ENCODE peak calls at places on chromosomes 2 and 18, in eight cellular contexts. A, L, H, O, R, D, E and V are unnamed samples.

GRCh38 chr2:20179755-20180594 is 45.0 kb downstream of the SDC1 start:
- DNase-seq in A (no peak), L (no peak), H (no peak), O (no peak), R (no peak), D (peak), E (no peak), V (no peak)

GRCh38 chr2:203585541-203585940 is 50.4 kb upstream of the RAPH1 start:
- DNase-seq in A (no peak), L (no peak), H (no peak), O (no peak), R (no peak), D (no peak), E (no peak), V (no peak)

GRCh38 chr2:45826889-45827635 is 175.6 kb downstream of the PRKCE start:
- DNase-seq in A (peak), L (no peak), H (no peak), O (no peak), R (peak), D (no peak), E (no peak), V (no peak)

GRCh38 chr2:3470166-3470651 is 49.1 kb downstream of the ADI1 start:
- DNase-seq in A (peak), L (no peak), H (no peak), O (no peak), R (peak), D (peak), E (peak), V (peak)

GRCh38 chr2:158395166-158395565 is 61.4 kb downstream of the CCDC148 start:
- DNase-seq in A (no peak), L (no peak), H (no peak), O (no peak), R (peak), D (no peak), E (no peak), V (peak)

GRCh38 chr18:12048827-12049175 is 44.8 kb upstream of the ANKRD62 start:
- DNase-seq in A (no peak), L (no peak), H (no peak), O (no peak), R (peak), D (no peak), E (no peak), V (peak)

GRCh38 chr2:186704897-186705296 is 11.0 kb downstream of the FAM171B start:
- DNase-seq in A (no peak), L (no peak), H (no peak), O (no peak), R (no peak), D (no peak), E (no peak), V (no peak)

GRCh38 chr2:19503406-19503805 is 145.0 kb upstream of the OSR1 start:
- DNase-seq in A (no peak), L (no peak), H (no peak), O (no peak), R (no peak), D (no peak), E (no peak), V (no peak)

GRCh38 chr2:113078350-113078839 is 10.6 kb downstream of the IL1F10 start:
- DNase-seq in A (no peak), L (no peak), H (no peak), O (no peak), R (no peak), D (no peak), E (no peak), V (peak)

GRCh38 chr2:205545971-205546370 is 136.3 kb upstream of the NRP2 start:
- DNase-seq in A (no peak), L (no peak), H (no peak), O (no peak), R (no peak), D (no peak), E (no peak), V (no peak)
- TF ChIP-seq CTCF in A (no peak), L (no peak), H (no peak), O (no peak), R (no peak), D (no peak), E (no peak), V (no peak)

GRCh38 chr2:33412920-33413319 is 63.5 kb upstream of the RASGRP3 start:
- DNase-seq in A (no peak), L (peak), H (no peak), O (no peak), R (peak), D (no peak), E (no peak), V (no peak)
- TF ChIP-seq CTCF in A (peak), L (no peak), H (no peak), O (peak), R (peak), D (peak), E (peak), V (peak)

GRCh38 chr18:69123421-69123820 is 277.3 kb upstream of the DOK6 start:
- DNase-seq in A (no peak), L (no peak), H (no peak), O (no peak), R (no peak), D (no peak), E (no peak), V (no peak)

GRCh38 chr18:69127844-69128486 is 272.7 kb upstream of the DOK6 start:
- DNase-seq in A (no peak), L (no peak), H (no peak), O (no peak), R (no peak), D (no peak), E (no peak), V (no peak)

GRCh38 chr18:69128978-69129377 is 271.7 kb upstream of the DOK6 start:
- DNase-seq in A (no peak), L (no peak), H (no peak), O (no peak), R (no peak), D (no peak), E (no peak), V (no peak)
- TF ChIP-seq CTCF in A (no peak), L (no peak), H (no peak), O (no peak), R (no peak), D (no peak), E (no peak), V (no peak)

GRCh38 chr2:69011611-69012157 is 1.3 kb upstream of the ANTXR1 start:
- DNase-seq in A (no peak), L (no peak), H (no peak), O (no peak), R (no peak), D (no peak), E (no peak), V (no peak)
- TF ChIP-seq CTCF in A (no peak), L (no peak), H (no peak), O (no peak), R (no peak), D (no peak), E (no peak), V (no peak)

GRCh38 chr2:219500135-219500534 is 1.4 kb downstream of the GMPPA start:
- DNase-seq in A (no peak), L (no peak), H (no peak), O (no peak), R (no peak), D (no peak), E (no peak), V (no peak)
- TF ChIP-seq CTCF in A (no peak), L (no peak), H (no peak), O (peak), R (peak), D (no peak), E (peak), V (peak)

GRCh38 chr18:58391113-58391892 is 237.6 kb downstream of the ALPK2 start:
- DNase-seq in A (no peak), L (no peak), H (no peak), O (no peak), R (no peak), D (no peak), E (no peak), V (no peak)
- TF ChIP-seq CTCF in A (no peak), L (no peak), H (no peak), O (no peak), R (no peak), D (no peak), E (no peak), V (no peak)